ENCODE peak calls at places on chromosomes 7 and 10, in eight cellular contexts. A, C, B, N, V, T, P and W are unnamed samples. For H3K4me1, the result is how much of the 10 kb centered on the place peaks cover.

GRCh38 chr10:59830601-59831259 is 75.6 kb downstream of the CCDC6 start:
- DNase-seq in A (no peak), C (no peak), B (peak), N (no peak), V (peak), T (peak), P (no peak), W (peak)

GRCh38 chr7:38748056-38748610 is 117.0 kb upstream of the AMPH start:
- DNase-seq in A (no peak), C (no peak), B (no peak), N (no peak), V (no peak), T (no peak), P (no peak), W (no peak)

GRCh38 chr7:95213809-95214492 is 110.4 kb downstream of the PON1 start:
- DNase-seq in A (peak), C (no peak), B (no peak), N (no peak), V (peak), T (no peak), P (no peak), W (peak)

GRCh38 chr7:89072094-89072493 is 276.6 kb upstream of the TEX47 start:
- DNase-seq in A (no peak), C (no peak), B (no peak), N (no peak), V (no peak), T (no peak), P (no peak), W (no peak)

GRCh38 chr7:27235387-27236052 is 7.1 kb upstream of the EVX1 start:
- DNase-seq in A (no peak), C (peak), B (no peak), N (no peak), V (peak), T (no peak), P (peak), W (peak)

GRCh38 chr10:50554381-50554994 is 69.3 kb downstream of the SGMS1 start:
- DNase-seq in A (no peak), C (no peak), B (no peak), N (no peak), V (peak), T (no peak), P (no peak), W (no peak)

GRCh38 chr10:80205478-80206276 is at the start of gene ANXA11:
- DNase-seq in A (peak), C (peak), B (peak), N (peak), V (peak), T (peak), P (peak), W (peak)

GRCh38 chr7:92325850-92326249 is 80.1 kb downstream of the ANKIB1 start:
- DNase-seq in A (no peak), C (no peak), B (no peak), N (no peak), V (no peak), T (no peak), P (no peak), W (no peak)

GRCh38 chr7:102195361-102195760 is 91.3 kb upstream of the SH2B2 start:
- DNase-seq in A (no peak), C (no peak), B (no peak), N (no peak), V (no peak), T (no peak), P (no peak), W (no peak)

GRCh38 chr7:88344956-88345832 is 38.5 kb upstream of the STEAP4 start:
- DNase-seq in A (no peak), C (no peak), B (peak), N (peak), V (peak), T (no peak), P (peak), W (peak)

GRCh38 chr7:152086513-152086912 is 61.0 kb downstream of the GALNT11 start:
- DNase-seq in A (no peak), C (no peak), B (no peak), N (no peak), V (no peak), T (no peak), P (no peak), W (no peak)

GRCh38 chr10:133474833-133475734 is 21.3 kb downstream of the SCART1 start:
- DNase-seq in A (no peak), C (no peak), B (no peak), N (no peak), V (no peak), T (no peak), P (no peak), W (no peak)

GRCh38 chr7:68706291-68706690 is 892.0 kb upstream of the AUTS2 start:
- DNase-seq in A (no peak), C (peak), B (no peak), N (no peak), V (no peak), T (no peak), P (no peak), W (no peak)

DNA sequence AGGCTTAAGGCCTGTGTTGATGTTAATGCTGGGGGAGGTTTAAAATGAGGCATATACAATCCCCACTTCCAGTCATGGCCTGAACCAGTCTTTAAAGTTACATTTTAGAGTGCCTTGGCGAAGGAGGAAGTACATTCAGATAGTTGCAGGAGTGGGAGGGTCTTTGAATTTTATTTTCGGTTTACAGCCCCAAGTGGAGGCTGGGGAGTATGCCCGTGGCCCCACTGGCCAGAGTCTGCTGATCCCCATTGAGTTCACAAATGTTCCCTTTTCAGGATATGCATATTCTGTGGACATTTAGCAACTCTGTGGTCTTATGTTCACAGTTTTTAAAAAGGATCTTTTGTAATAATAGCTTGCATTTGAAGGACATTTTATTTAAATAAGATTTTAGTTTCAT is 165.8 kb upstream of the GDF10 start:
- DNase-seq in A (no peak), C (no peak), B (no peak), N (peak), V (no peak), T (no peak), P (no peak), W (no peak)
- H3K4me1 ChIP-seq in A (under half), C (under half), B (under half), N (under half), V (under half), T (under half), P (under half), W (under half)

GRCh38 chr7:105690286-105690915 is 109.1 kb upstream of the EFCAB10 start:
- DNase-seq in A (no peak), C (no peak), B (no peak), N (no peak), V (no peak), T (no peak), P (no peak), W (no peak)

GRCh38 chr7:105691029-105691691 is 109.9 kb upstream of the EFCAB10 start:
- DNase-seq in A (no peak), C (no peak), B (no peak), N (no peak), V (no peak), T (no peak), P (no peak), W (peak)

GRCh38 chr7:105689093-105689819 is 108.0 kb upstream of the EFCAB10 start:
- DNase-seq in A (no peak), C (no peak), B (no peak), N (no peak), V (no peak), T (no peak), P (no peak), W (no peak)

GRCh38 chr7:105693576-105693975 is 112.3 kb upstream of the EFCAB10 start:
- DNase-seq in A (no peak), C (no peak), B (no peak), N (no peak), V (no peak), T (no peak), P (no peak), W (no peak)

DNA sequence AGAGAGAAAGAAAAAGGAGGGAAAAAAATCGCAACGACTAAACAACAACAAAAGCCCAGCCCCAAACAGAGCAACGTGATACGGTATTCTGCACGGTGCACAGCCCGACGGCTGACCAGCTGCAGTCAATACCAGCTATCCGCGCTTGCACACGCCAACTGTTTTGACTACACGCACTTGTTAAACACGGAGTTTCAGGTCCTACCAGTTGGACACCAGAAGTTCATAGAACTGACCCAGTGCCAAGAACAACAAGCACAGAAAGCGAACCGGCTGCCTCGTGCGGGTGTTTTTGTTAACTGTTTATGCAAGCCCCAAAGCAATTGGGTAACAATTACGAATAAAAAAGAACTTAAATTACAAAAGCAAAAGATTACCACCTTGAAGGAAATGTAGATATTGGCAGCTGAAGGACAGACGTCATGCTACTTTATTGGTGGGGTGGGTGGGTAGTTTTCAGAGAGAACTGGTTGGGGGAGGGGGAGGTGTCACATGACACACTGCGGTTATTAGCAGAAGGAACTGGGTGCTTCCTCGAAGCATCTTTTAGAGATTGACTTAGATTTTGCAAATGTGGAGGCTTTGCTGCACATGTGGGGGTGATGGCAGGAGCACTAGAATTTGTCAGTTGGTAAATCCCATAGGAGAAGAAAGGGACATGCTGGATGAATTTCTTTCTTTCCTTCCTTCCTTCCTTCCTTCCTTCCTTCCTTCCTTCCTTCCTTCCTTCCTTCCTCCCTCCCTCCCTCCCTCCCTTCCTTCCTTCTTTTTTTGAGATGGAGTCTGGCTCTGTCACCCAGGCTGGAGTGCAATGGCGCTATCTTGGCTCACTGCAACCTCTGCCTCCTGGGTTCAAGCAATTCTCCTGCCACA is 110.6 kb upstream of the EFCAB10 start:
- DNase-seq in A (peak), C (peak), B (no peak), N (peak), V (peak), T (peak), P (peak), W (peak)
- H3K4me1 ChIP-seq in A (under half), C (under half), B (under half), N (under half), V (under half), T (under half), P (under half), W (under half)

GRCh38 chr10:71338728-71339495 is 19.9 kb downstream of the SLC29A3 start:
- DNase-seq in A (no peak), C (peak), B (no peak), N (no peak), V (no peak), T (no peak), P (no peak), W (no peak)
- H3K4me1 ChIP-seq in A (under half), C (half or more), B (under half), N (under half), V (under half), T (under half), P (under half), W (under half)

GRCh38 chr7:155746188-155746587 is 66.1 kb downstream of the SHH start:
- DNase-seq in A (no peak), C (no peak), B (no peak), N (no peak), V (no peak), T (peak), P (no peak), W (no peak)

GRCh38 chr7:155751409-155751808 is 60.9 kb downstream of the SHH start:
- DNase-seq in A (no peak), C (no peak), B (no peak), N (no peak), V (no peak), T (no peak), P (no peak), W (no peak)

GRCh38 chr7:155750255-155751125 is 61.8 kb downstream of the SHH start:
- DNase-seq in A (no peak), C (no peak), B (no peak), N (no peak), V (no peak), T (no peak), P (no peak), W (no peak)

GRCh38 chr7:155752756-155753445 is 59.4 kb downstream of the SHH start:
- DNase-seq in A (no peak), C (no peak), B (no peak), N (no peak), V (no peak), T (peak), P (no peak), W (no peak)

GRCh38 chr7:155749578-155749977 is 62.7 kb downstream of the SHH start:
- DNase-seq in A (no peak), C (no peak), B (no peak), N (no peak), V (no peak), T (no peak), P (no peak), W (no peak)
- H3K4me1 ChIP-seq in A (under half), C (under half), B (under half), N (under half), V (half or more), T (half or more), P (under half), W (under half)

GRCh38 chr7:23013715-23014649 is at the start of gene HYCC1:
- DNase-seq in A (peak), C (peak), B (peak), N (peak), V (peak), T (peak), P (peak), W (peak)

GRCh38 chr7:23018747-23019146 is 4.8 kb upstream of the HYCC1 start:
- DNase-seq in A (no peak), C (peak), B (peak), N (no peak), V (no peak), T (no peak), P (no peak), W (no peak)

GRCh38 chr7:23017303-23017702 is 3.4 kb upstream of the HYCC1 start:
- DNase-seq in A (no peak), C (peak), B (no peak), N (no peak), V (no peak), T (peak), P (no peak), W (no peak)

GRCh38 chr7:23014681-23015080 is 751 bp upstream of the HYCC1 start:
- DNase-seq in A (no peak), C (no peak), B (no peak), N (no peak), V (no peak), T (peak), P (no peak), W (no peak)

DNA sequence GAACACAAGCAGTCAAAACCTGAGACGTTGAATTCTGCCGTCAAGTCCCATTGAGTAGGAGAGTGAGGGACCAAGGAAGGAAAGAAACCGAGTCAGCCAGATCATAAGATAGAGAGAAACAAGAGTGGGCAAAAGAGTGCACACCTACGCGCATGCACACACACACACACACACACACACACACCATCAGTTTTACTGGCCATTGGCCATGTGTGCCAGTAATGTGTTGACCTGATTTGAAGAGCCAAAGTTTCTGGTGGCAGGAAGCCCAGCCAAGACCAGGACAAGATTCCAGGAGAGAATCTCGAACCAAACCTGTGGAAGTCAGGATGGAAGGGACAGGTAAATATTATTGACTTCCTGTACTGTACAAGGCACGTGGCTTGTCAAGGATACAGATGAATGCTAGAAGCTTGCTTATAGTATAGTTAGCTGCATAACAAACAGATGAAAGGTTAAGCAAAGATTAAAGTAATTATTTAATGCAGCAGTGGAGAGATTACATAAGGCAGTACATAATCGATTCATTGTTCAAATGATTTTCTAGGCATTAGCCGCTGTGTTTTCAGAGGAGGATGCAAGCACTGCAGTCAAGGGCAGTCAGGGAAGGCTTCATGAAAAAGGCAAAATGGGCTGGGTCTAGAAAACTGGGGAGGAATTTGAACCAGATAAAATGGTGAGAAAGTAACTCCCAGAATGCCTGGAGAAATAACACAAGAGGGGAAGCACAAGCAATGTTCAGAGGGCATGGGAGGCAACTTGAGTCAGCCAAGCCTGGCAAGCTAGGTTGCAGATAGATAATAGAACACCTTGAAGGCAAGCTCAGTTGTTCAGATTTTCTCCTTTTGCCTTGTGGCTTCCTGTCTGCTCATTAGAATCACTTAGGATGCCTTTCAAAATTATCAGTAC is 2.7 kb upstream of the HYCC1 start:
- DNase-seq in A (no peak), C (peak), B (no peak), N (no peak), V (no peak), T (peak), P (no peak), W (no peak)
- H3K4me1 ChIP-seq in A (under half), C (under half), B (under half), N (under half), V (under half), T (half or more), P (under half), W (under half)

GRCh38 chr7:149884016-149884415 is 10.2 kb downstream of the ATP6V0E2 start:
- DNase-seq in A (no peak), C (no peak), B (no peak), N (no peak), V (no peak), T (no peak), P (peak), W (no peak)

GRCh38 chr7:149883049-149883439 is 9.3 kb downstream of the ATP6V0E2 start:
- DNase-seq in A (no peak), C (no peak), B (no peak), N (no peak), V (no peak), T (no peak), P (no peak), W (peak)

GRCh38 chr7:149882264-149883048 is 8.7 kb downstream of the ATP6V0E2 start:
- DNase-seq in A (no peak), C (no peak), B (no peak), N (no peak), V (no peak), T (no peak), P (peak), W (peak)

GRCh38 chr7:149884541-149884940 is 10.8 kb downstream of the ATP6V0E2 start:
- DNase-seq in A (no peak), C (no peak), B (no peak), N (no peak), V (peak), T (no peak), P (peak), W (no peak)

GRCh38 chr7:149883452-149883861 is 9.7 kb downstream of the ATP6V0E2 start:
- DNase-seq in A (no peak), C (peak), B (peak), N (peak), V (peak), T (peak), P (peak), W (peak)
- H3K4me1 ChIP-seq in A (under half), C (under half), B (under half), N (under half), V (half or more), T (under half), P (under half), W (under half)

GRCh38 chr10:131937832-131938231 is 37.0 kb downstream of the PPP2R2D start:
- DNase-seq in A (no peak), C (no peak), B (no peak), N (no peak), V (no peak), T (no peak), P (peak), W (no peak)
- H3K4me1 ChIP-seq in A (under half), C (under half), B (under half), N (under half), V (under half), T (under half), P (under half), W (under half)

DNA sequence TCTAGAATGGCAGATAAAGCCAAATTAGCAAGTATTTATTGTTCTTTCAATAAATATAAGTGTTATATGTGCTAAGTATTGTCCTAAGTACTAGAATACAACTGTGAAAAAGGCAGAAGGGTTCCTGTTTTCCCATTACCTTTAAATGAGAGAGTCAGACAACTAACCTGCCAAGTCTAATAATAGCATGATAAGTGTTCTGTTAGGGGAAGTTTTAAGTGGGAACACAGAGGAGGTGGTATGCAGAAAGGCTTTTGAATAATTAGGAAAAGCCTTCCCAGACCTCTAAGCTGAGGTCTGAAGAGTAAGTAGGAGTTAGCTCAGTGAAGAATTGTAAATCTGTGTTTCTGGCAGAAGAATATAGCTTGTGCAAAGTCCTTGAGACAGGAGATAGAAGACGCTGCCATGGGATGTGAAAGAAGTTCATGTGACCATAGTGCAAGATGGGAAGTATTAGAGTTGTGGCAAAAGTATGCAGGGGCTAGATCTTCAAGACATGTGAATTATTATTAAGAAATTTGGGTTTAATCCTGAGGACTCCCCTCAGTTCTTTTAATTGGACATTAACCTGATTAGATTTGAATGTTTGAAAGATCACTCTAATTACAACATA is 12.5 kb downstream of the SHOC2 start:
- DNase-seq in A (no peak), C (no peak), B (no peak), N (no peak), V (no peak), T (no peak), P (no peak), W (no peak)
- H3K4me1 ChIP-seq in A (under half), C (under half), B (under half), N (under half), V (half or more), T (under half), P (under half), W (under half)

GRCh38 chr10:31754803-31755624 is 173.6 kb downstream of the ARHGAP12 start:
- DNase-seq in A (no peak), C (no peak), B (no peak), N (no peak), V (no peak), T (no peak), P (no peak), W (no peak)
- H3K4me1 ChIP-seq in A (half or more), C (under half), B (under half), N (under half), V (half or more), T (under half), P (under half), W (under half)

GRCh38 chr10:69502589-69502988 is 51.3 kb downstream of the TSPAN15 start:
- DNase-seq in A (no peak), C (no peak), B (no peak), N (peak), V (no peak), T (no peak), P (no peak), W (no peak)
- H3K4me1 ChIP-seq in A (under half), C (under half), B (under half), N (under half), V (under half), T (under half), P (under half), W (under half)